ENCODE peak calls at places on chromosomes 6 and 20, in seven cellular contexts. O is AG04449; U is CD8-positive, alpha-beta T cell; S is PC-3; J is fibroblast of pulmonary artery; Q is GM12865; Y is Panc1. L is an unnamed sample.

GRCh38 chr6:36649721-36650484 is 28.6 kb upstream of the CDKN1A start:
- DNase-seq in J (no peak), S (no peak), O (no peak), Y (no peak), U (no peak), Q (no peak), L (no peak)

GRCh38 chr20:4150095-4150492 is 134.7 kb upstream of the RNF24 start:
- DNase-seq in Y (no peak), O (no peak), J (peak; percentile 69), Q (no peak), U (no peak), S (peak; percentile 41), L (no peak)

GRCh38 chr6:71238351-71238750 is 50.3 kb upstream of the OGFRL1 start:
- DNase-seq in Y (no peak), J (peak; percentile 54), Q (no peak), O (peak; percentile 21), S (no peak), U (no peak), L (peak; percentile 43)

GRCh38 chr6:79453558-79454042 is 83.6 kb downstream of the LCA5 start:
- DNase-seq in Y (no peak), S (no peak), Q (peak; percentile 18), O (no peak), U (no peak), J (peak; percentile 75), L (no peak)

GRCh38 chr6:41345901-41346300 is 10.5 kb downstream of the NCR2 start:
- DNase-seq in J (no peak), U (no peak), Q (no peak), Y (no peak), O (no peak), S (no peak), L (no peak)

GRCh38 chr20:40650707-40651106 is 38.3 kb downstream of the MAFB start:
- DNase-seq in Y (no peak), S (no peak), Q (no peak), J (peak; percentile 22), U (no peak), O (no peak), L (no peak)

GRCh38 chr20:41175201-41175651 is 37.9 kb downstream of the PLCG1 start:
- DNase-seq in U (no peak), S (no peak), O (no peak), J (no peak), Y (no peak), Q (no peak), L (no peak)

GRCh38 chr6:37058084-37058586 is 52.7 kb downstream of the FGD2 start:
- DNase-seq in O (no peak), Q (no peak), S (peak; percentile 72), U (no peak), Y (no peak), J (no peak), L (no peak)

GRCh38 chr6:145838305-145838704 is 23.7 kb upstream of the FBXO30 start:
- DNase-seq in J (no peak), O (no peak), Y (no peak), S (peak; percentile 25), U (no peak), Q (no peak), L (no peak)

GRCh38 chr20:45823949-45824835 is 2.9 kb downstream of the TNNC2 start:
- DNase-seq in O (no peak), Q (peak; percentile 52), S (peak; percentile 27), Y (no peak), U (peak; percentile 64), J (peak; percentile 56), L (no peak)

GRCh38 chr6:167045828-167046580 is 46.8 kb downstream of the CEP43 start:
- DNase-seq in Y (no peak), S (peak; percentile 43), Q (no peak), J (no peak), U (no peak), O (no peak), L (no peak)
- TF ChIP-seq CTCF in Y (peak; percentile 80), S (peak; percentile 41), Q (no peak), J (peak; percentile 5), U (no peak), O (no peak), L (peak; percentile 25)

DNA sequence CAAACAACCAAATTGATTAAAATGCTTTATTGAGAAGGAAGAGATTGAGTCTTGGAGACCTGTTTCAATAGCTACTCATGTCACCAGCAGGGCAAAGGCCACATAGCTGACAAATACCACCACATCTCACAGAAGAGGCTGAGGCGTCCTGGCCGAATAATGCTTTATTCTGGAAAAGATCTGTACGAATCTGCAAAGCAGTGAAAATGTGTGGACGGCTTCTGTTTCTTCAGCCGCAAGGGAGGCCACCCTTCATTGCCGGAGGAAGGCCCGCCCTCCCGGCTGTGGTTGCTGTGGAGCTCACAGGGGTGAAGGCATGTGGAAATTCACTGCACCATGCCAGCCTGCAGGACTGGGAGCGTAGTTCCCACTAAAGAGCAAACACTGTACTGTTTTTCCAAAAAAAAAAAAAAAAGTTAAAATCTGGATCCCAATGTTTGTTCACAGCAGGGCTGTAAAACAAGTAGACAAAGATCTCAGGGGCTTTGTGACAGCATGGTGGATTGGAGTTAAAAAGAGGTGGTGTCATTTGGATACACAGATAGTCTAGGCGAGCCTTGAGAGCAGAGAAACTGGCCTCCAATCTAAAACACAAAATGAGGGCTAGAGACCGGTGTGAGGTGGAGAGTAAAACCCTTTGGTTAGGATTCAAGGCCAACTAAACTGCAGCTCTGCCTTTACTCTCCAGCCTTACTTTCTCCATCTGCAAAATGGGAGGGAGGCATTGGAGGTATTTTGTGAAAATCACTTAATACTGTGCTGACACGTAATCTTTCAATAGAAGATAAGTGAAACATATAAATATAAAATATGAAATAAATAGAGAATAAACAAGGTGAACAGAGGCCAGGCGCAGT is 89.4 kb upstream of the QKI start:
- DNase-seq in Q (no peak), U (no peak), J (peak; percentile 26), Y (no peak), S (peak; percentile 62), O (no peak), L (no peak)
- H3K4me3 ChIP-seq in Q (no peak overlapping the region), U (no peak overlapping the region), J (no peak overlapping the region), Y (no peak overlapping the region), S (peak overlapping the region; percentile 52), O (no peak overlapping the region), L (no peak overlapping the region)

GRCh38 chr6:107116328-107116892 is 1.1 kb upstream of the BEND3 start:
- DNase-seq in O (no peak), S (peak; percentile 23), Q (peak; percentile 49), Y (no peak), J (no peak), U (no peak), L (no peak)
- TF ChIP-seq CTCF in O (no peak), S (no peak), Q (no peak), Y (no peak), J (peak; percentile 14), U (peak; percentile 23), L (no peak)

DNA sequence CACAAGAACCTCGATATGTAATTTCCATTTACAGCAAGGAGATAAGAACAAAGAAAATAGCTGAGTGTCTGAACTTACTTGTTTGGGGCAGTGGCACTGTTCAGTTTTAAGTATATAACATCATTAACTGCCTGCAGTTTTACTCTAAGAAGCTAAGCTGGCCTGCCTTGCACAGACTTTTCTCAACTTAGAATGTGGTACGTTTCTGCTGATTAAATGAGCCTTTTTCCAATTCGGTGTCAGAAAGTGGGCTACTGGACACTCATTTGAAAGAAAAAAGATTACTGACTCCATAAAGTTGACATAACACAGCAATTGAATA is 2.1 kb downstream of the ZMYND8 start:
- DNase-seq in S (no peak), Y (no peak), O (no peak), Q (no peak), U (no peak), J (no peak), L (no peak)
- H3K4me3 ChIP-seq in S (peak overlapping the region; percentile 48), Y (peak overlapping the region; percentile 36), O (peak overlapping the region; percentile 52), Q (peak overlapping the region; percentile 67), U (peak overlapping the region; percentile 55), J (peak overlapping the region; percentile 63), L (peak overlapping the region; percentile 56)

GRCh38 chr6:158665332-158665731 is 15.5 kb downstream of the SYTL3 start:
- DNase-seq in O (no peak), Q (no peak), S (no peak), J (no peak), Y (no peak), U (no peak), L (no peak)

GRCh38 chr6:158663465-158664167 is 13.8 kb downstream of the SYTL3 start:
- DNase-seq in J (no peak), U (no peak), Q (no peak), O (no peak), Y (no peak), S (peak; percentile 65), L (no peak)

GRCh38 chr6:158660331-158660730 is 10.5 kb downstream of the SYTL3 start:
- DNase-seq in Q (peak; percentile 59), Y (no peak), O (no peak), U (peak; percentile 67), S (peak; percentile 68), J (no peak), L (no peak)

GRCh38 chr6:158662607-158663464 is 13.0 kb downstream of the SYTL3 start:
- DNase-seq in S (peak; percentile 24), Y (no peak), U (no peak), J (no peak), O (no peak), Q (no peak), L (no peak)

GRCh38 chr6:158661156-158661555 is 11.3 kb downstream of the SYTL3 start:
- DNase-seq in O (no peak), Q (no peak), U (no peak), S (peak; percentile 44), J (no peak), Y (no peak), L (no peak)
- TF ChIP-seq CTCF in O (no peak), Q (no peak), U (no peak), S (peak; percentile 29), J (no peak), Y (no peak), L (peak; percentile 6)

GRCh38 chr6:129679758-129680157 is 30.2 kb downstream of the ARHGAP18 start:
- DNase-seq in J (no peak), O (no peak), Q (no peak), Y (no peak), U (no peak), S (no peak), L (no peak)
- H3K4me3 ChIP-seq in J (no peak overlapping the region), O (peak overlapping the region; percentile 0), Q (no peak overlapping the region), Y (peak overlapping the region; percentile 7), U (no peak overlapping the region), S (no peak overlapping the region), L (no peak overlapping the region)

GRCh38 chr20:17287503-17287902 is 60.7 kb downstream of the PCSK2 start:
- DNase-seq in J (no peak), O (no peak), U (no peak), S (no peak), Q (no peak), Y (no peak), L (no peak)
- TF ChIP-seq CTCF in J (peak; percentile 13), O (no peak), U (no peak), S (peak; percentile 44), Q (peak; percentile 46), Y (peak; percentile 33), L (peak; percentile 29)